ENCODE peak calls at places on chromosomes 11 and 22, in eight cellular contexts. J is A549, R is uterus, V is pancreas, M is heart right ventricle, K is GM23248, G is PC-9, H is kidney. L is an unnamed sample.
A peak's percentile ranks its signal among the peaks of the same experiment; 100 is the strongest.

GRCh38 chr22:45036154-45036553 is 26.3 kb upstream of the PHF21B start:
- DNase-seq in J (no peak), R (peak; percentile 52), V (peak; percentile 36), M (no peak), K (no peak), G (no peak), H (no peak), L (no peak)

GRCh38 chr22:24037851-24038765 is 27.0 kb downstream of the CABIN1 start:
- DNase-seq in J (no peak), R (no peak), V (no peak), M (no peak), K (no peak), G (no peak), H (no peak), L (no peak)

GRCh38 chr11:118226294-118226693 is 1.5 kb upstream of the JAML start:
- DNase-seq in J (no peak), R (no peak), V (no peak), M (peak; percentile 14), K (peak; percentile 12), G (no peak), H (no peak), L (no peak)

GRCh38 chr11:108085672-108086071 is 35.7 kb upstream of the ACAT1 start:
- DNase-seq in J (no peak), R (no peak), V (no peak), M (no peak), K (no peak), G (no peak), H (no peak), L (no peak)

GRCh38 chr11:131693756-131694155 is 323.3 kb downstream of the NTM start:
- DNase-seq in J (no peak), R (no peak), V (no peak), M (no peak), K (peak; percentile 7), G (no peak), H (no peak), L (no peak)

GRCh38 chr11:113289341-113290187 is 24.8 kb upstream of the TTC12 start:
- DNase-seq in J (peak; percentile 61), R (peak; percentile 45), V (peak; percentile 84), M (peak; percentile 33), K (peak; percentile 71), G (peak; percentile 55), H (no peak), L (no peak)

GRCh38 chr11:28464252-28464867 is 356.2 kb downstream of the METTL15 start:
- DNase-seq in J (no peak), R (no peak), V (no peak), M (no peak), K (no peak), G (no peak), H (no peak), L (no peak)

GRCh38 chr22:41256254-41256897 is 15.6 kb upstream of the CHADL start:
- DNase-seq in J (peak; percentile 59), R (peak; percentile 39), V (no peak), M (no peak), K (peak; percentile 86), G (peak; percentile 45), H (no peak), L (no peak)

GRCh38 chr11:102144357-102145342 is 34.4 kb downstream of the YAP1 start:
- DNase-seq in J (no peak), R (peak; percentile 41), V (no peak), M (peak; percentile 78), K (peak; percentile 70), G (no peak), H (no peak), L (no peak)

GRCh38 chr11:119727523-119728081 is 1.4 kb downstream of the NECTIN1 start:
- DNase-seq in J (peak; percentile 51), R (no peak), V (peak; percentile 86), M (no peak), K (peak; percentile 39), G (peak; percentile 38), H (no peak), L (no peak)

GRCh38 chr11:75107187-75107586 is 10.5 kb upstream of the OR2AT4 start:
- DNase-seq in J (no peak), R (no peak), V (no peak), M (no peak), K (peak; percentile 43), G (no peak), H (no peak), L (no peak)

GRCh38 chr22:49016909-49017768 is 810.5 kb downstream of the BRD1 start:
- DNase-seq in J (no peak), R (peak; percentile 4), V (no peak), M (no peak), K (no peak), G (no peak), H (peak; percentile 22), L (no peak)

GRCh38 chr11:28303477-28304191 is 195.4 kb downstream of the METTL15 start:
- DNase-seq in J (no peak), R (no peak), V (no peak), M (no peak), K (peak; percentile 10), G (no peak), H (no peak), L (no peak)

GRCh38 chr11:86812981-86813380 is 12.6 kb downstream of the PRSS23 start:
- DNase-seq in J (no peak), R (no peak), V (no peak), M (no peak), K (no peak), G (no peak), H (no peak), L (no peak)
- H3K27ac ChIP-seq in J (peak overlapping the region; percentile 81), R (peak overlapping the region; percentile 96), V (no peak overlapping the region), M (no peak overlapping the region), K (no peak overlapping the region), G (no peak overlapping the region), H (no peak overlapping the region), L (no peak overlapping the region)

DNA sequence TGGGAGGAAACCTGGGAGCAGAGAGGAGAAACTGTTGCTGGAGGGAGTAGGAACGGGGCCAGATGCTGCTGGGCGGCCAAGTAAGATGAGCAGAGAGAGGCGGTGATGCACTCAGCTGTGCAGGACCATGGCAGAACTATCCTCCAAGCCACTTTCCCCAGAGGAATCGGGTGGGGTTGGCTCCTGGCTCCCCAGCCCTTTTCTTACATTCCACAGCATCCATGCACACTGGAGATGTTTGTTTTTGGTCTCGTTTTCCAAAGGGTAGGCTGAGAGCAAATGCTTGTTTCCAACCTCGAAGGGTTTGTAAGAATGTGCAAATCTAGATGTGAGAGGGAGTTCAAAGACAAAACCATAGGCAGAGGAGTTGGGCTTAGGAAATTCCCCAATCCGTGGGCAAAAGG is 73.2 kb downstream of the DBX1 start:
- DNase-seq in J (no peak), R (no peak), V (no peak), M (no peak), K (peak; percentile 34), G (no peak), H (no peak), L (no peak)
- H3K4me1 ChIP-seq in J (peaks cover 11% of the 10 kb centered on the region), R (peaks cover 6% of the 10 kb centered on the region), V (peaks cover 7% of the 10 kb centered on the region), M (peaks cover 14% of the 10 kb centered on the region), K (no peaks in the 10 kb centered on the region), G (no peaks in the 10 kb centered on the region), H (no peaks in the 10 kb centered on the region), L (peaks cover 27% of the 10 kb centered on the region)

DNA sequence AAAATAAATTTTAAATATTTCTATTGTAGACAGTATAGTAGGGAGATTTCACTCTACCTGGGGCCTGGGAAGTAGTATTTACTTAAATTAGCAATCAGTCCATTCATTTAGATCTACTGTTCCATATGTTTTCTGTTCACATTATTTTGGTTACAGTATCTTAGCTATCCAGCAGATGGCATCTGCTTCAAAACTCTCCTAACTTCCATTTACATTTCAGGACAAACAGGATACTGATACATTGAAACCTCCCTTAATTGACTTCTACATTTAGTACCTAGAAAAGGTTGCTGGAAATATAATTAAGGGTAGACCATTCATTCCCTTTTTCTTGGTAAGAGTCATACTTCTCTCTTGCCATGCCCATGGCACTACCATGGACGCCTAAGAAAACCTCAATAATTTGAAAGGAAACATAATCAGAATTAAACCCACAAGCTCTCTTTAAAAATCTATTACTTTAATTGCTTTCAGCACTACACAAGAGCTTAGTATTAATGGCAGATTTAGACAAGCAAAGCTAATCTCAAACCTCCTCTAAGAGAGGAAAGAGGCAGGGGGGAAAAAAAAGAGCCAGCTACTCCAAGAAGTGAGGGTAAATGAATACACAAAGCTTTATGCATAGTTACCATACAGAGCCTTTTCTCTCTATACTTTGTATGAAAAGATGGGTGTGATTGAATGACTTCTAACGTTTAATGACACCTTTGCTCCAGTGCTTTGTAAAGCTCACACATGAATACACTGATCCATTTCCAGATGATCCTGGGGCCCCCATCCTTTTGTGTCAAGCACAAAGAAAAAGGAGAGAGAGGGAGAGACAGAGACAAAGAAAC is 131.2 kb upstream of the MTMR2 start:
- DNase-seq in J (peak; percentile 7), R (no peak), V (no peak), M (no peak), K (peak; percentile 66), G (no peak), H (no peak), L (no peak)
- H3K27ac ChIP-seq in J (peak overlapping the region; percentile 6), R (peak overlapping the region; percentile 13), V (no peak overlapping the region), M (no peak overlapping the region), K (peak overlapping the region; percentile 66), G (peak overlapping the region; percentile 47), H (no peak overlapping the region), L (peak overlapping the region; percentile 61)

DNA sequence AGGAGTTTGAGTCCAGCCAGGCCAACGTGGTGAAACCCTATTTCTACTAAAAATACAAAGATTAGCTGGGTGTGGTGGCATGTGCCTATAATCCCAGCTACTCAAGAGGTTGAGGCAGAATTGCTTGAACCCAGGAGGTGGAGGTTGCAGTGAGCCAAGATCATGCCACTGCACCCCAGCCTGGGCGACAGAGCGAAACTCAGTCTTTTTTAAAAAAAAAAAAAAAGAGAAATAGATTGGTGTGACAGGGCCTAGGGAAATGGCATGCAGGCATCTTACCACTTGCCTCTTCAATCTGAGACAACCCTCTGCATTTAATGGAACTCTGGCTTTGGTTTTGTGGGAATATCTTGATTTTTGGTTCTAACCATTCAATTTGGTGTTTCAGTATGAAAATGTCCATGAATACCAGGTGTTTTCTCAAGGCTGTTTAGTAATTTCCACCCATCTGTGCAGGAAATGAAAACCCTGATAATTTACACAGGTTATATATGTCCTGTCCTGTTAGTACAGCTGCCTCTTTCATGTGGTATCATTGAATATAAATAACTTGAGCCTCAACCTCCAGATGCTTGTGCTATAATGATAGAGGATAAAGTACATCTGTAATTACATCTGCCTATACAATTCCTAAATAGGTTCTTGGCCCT is 8.4 kb downstream of the XBP1 start:
- DNase-seq in J (no peak), R (no peak), V (no peak), M (no peak), K (no peak), G (no peak), H (no peak), L (no peak)
- H3K4me1 ChIP-seq in J (peaks cover 23% of the 10 kb centered on the region), R (no peaks in the 10 kb centered on the region), V (no peaks in the 10 kb centered on the region), M (peaks cover 7% of the 10 kb centered on the region), K (peaks cover 5% of the 10 kb centered on the region), G (peaks cover 4% of the 10 kb centered on the region), H (no peaks in the 10 kb centered on the region), L (peaks cover 21% of the 10 kb centered on the region)